ENCODE peak calls at places on chromosomes 12 and 14, in nine cellular contexts. J is heart left ventricle; Z is endodermal cell; U is colonic mucosa; G is Peyer's patch; W is heart right ventricle; M is CD4-positive, alpha-beta memory T cell; P is A673; A is small intestine. C is an unnamed sample.

GRCh38 chr12:53380797-53381738 is 1.1 kb downstream of the SP1 start:
- DNase-seq in U (no peak), G (peak), W (no peak), J (no peak), A (peak), P (no peak), Z (peak), M (no peak), C (no peak)

GRCh38 chr14:78356406-78356805 is 186.2 kb downstream of the NRXN3 start:
- DNase-seq in A (no peak), Z (no peak), J (no peak), M (no peak), U (no peak), W (no peak), P (no peak), G (no peak), C (no peak)

GRCh38 chr12:94710933-94711332 is 60.6 kb upstream of the TMCC3 start:
- DNase-seq in M (no peak), U (peak), W (no peak), J (no peak), A (peak), G (no peak), P (peak), Z (peak), C (no peak)

GRCh38 chr14:78848234-78848820 is 678.2 kb downstream of the NRXN3 start:
- DNase-seq in P (peak), U (peak), Z (peak), G (no peak), J (no peak), W (no peak), A (peak), M (no peak), C (no peak)

GRCh38 chr14:24441904-24442239 is 704 bp downstream of the SDR39U1 start:
- DNase-seq in G (no peak), M (no peak), W (no peak), U (no peak), A (no peak), J (no peak), P (no peak), Z (no peak), C (no peak)

GRCh38 chr12:912466-913235 is 36.8 kb downstream of the RAD52 start:
- DNase-seq in W (no peak), G (no peak), J (no peak), U (no peak), M (no peak), A (no peak), P (no peak), Z (no peak), C (no peak)

GRCh38 chr12:14214495-14214894 is 151.0 kb upstream of the ATF7IP start:
- DNase-seq in G (no peak), J (no peak), Z (no peak), U (no peak), A (no peak), P (no peak), M (no peak), W (peak), C (no peak)

GRCh38 chr12:116133609-116134214 is 143.8 kb downstream of the MED13L start:
- DNase-seq in W (no peak), U (no peak), A (no peak), J (no peak), Z (no peak), M (no peak), G (no peak), P (peak), C (no peak)

GRCh38 chr12:8667280-8667679 is 4.7 kb upstream of the MFAP5 start:
- DNase-seq in P (no peak), U (no peak), A (no peak), W (no peak), Z (no peak), M (no peak), G (no peak), J (no peak), C (no peak)

GRCh38 chr14:69997849-69998248 is 118.6 kb downstream of the SMOC1 start:
- DNase-seq in W (no peak), P (no peak), U (no peak), A (no peak), J (no peak), Z (no peak), G (no peak), M (no peak), C (no peak)

GRCh38 chr12:56103823-56104108 is 593 bp upstream of the PA2G4 start:
- DNase-seq in U (no peak), M (no peak), A (no peak), G (no peak), W (no peak), J (no peak), P (no peak), Z (no peak), C (no peak)

GRCh38 chr12:6295187-6295811 is 15.2 kb upstream of the PLEKHG6 start:
- DNase-seq in A (peak), P (no peak), U (peak), W (peak), J (peak), G (peak), M (no peak), Z (no peak), C (no peak)

GRCh38 chr14:76330411-76331327 is 45.3 kb upstream of the ESRRB start:
- DNase-seq in G (no peak), A (no peak), U (no peak), Z (peak), M (no peak), W (no peak), J (no peak), P (no peak), C (no peak)

GRCh38 chr12:93847517-93848452 is 170.6 kb downstream of the CRADD start:
- DNase-seq in P (no peak), M (no peak), U (no peak), G (no peak), Z (no peak), J (no peak), W (no peak), A (no peak), C (no peak)

GRCh38 chr12:94531196-94531720 is 71.6 kb upstream of the CEP83 start:
- DNase-seq in Z (no peak), G (no peak), W (no peak), P (no peak), J (no peak), U (no peak), A (no peak), M (no peak), C (no peak)

GRCh38 chr12:91654087-91654486 is 471.5 kb upstream of the DCN start:
- DNase-seq in Z (no peak), P (no peak), J (no peak), M (no peak), A (no peak), U (no peak), W (no peak), G (no peak), C (no peak)
- H3K27ac ChIP-seq in Z (no peak), P (no peak), J (no peak), M (no peak), A (no peak), U (no peak), W (no peak), G (no peak), C (no peak)

DNA sequence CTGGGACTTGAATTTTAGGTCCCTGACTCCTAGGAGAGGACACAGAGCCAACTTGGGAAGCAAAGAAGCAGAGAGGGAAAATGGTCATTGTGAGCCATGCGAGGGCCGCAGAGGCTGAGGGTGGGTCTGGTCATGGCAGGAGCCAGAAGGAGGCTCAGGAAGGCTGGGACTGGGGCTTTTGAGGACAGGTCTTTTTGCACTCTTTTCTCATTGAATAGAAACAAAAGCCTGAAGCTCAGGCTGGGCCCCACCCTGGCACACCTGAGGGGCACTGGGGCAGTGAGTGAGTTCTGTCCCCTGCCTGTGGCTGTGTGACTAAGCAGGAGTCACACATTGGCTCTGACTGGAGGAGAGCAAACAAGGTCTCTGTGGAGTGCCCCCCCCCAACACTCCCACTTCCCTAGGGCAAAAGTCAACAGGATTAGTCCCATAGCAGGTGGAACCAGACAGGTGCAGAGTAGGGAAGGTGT is 2.8 kb downstream of the KRT7 start:
- DNase-seq in Z (no peak), G (peak), W (no peak), U (peak), M (no peak), A (peak), P (no peak), J (no peak), C (no peak)
- H3K27ac ChIP-seq in Z (no peak), G (no peak), W (no peak), U (no peak), M (no peak), A (no peak), P (no peak), J (no peak), C (no peak)

GRCh38 chr14:61512508-61512907 is 182.8 kb upstream of the HIF1A start:
- DNase-seq in U (no peak), P (no peak), J (no peak), Z (no peak), A (no peak), W (no peak), G (no peak), M (no peak), C (no peak)

GRCh38 chr14:61510736-61511557 is 184.4 kb upstream of the HIF1A start:
- DNase-seq in M (no peak), G (peak), Z (no peak), J (no peak), P (no peak), U (peak), A (peak), W (no peak), C (no peak)

GRCh38 chr14:61514006-61514830 is 181.1 kb upstream of the HIF1A start:
- DNase-seq in W (no peak), M (no peak), A (no peak), U (no peak), Z (peak), J (no peak), G (no peak), P (no peak), C (no peak)

GRCh38 chr14:61511558-61511924 is 183.8 kb upstream of the HIF1A start:
- DNase-seq in G (no peak), M (peak), P (no peak), J (no peak), Z (peak), A (no peak), U (no peak), W (no peak), C (no peak)

DNA sequence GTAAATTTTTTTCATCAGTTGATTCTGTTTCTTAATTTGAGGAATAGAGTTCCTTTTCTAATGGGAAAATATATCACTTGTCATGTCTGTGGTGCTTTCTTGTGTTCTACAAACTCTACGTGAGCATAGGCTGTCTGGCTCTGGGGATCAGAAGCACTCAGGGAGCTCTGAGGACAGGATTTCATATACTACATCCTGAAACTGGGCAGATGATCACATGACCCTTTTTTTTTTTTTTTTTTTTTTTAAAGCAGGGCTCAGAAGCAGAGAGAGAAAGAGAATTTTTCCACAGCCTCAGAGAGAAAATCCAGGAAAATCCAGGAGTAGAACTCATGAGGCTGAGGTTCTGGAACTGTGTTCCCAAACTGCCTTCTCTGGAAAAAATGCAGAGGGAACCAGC is 183.3 kb upstream of the HIF1A start:
- DNase-seq in J (no peak), U (no peak), P (no peak), G (no peak), M (no peak), W (no peak), Z (no peak), A (no peak), C (no peak)
- H3K27ac ChIP-seq in J (peak), U (peak), P (no peak), G (peak), M (peak), W (no peak), Z (no peak), A (no peak), C (peak)

GRCh38 chr14:53807580-53807979 is 149.0 kb downstream of the BMP4 start:
- DNase-seq in M (no peak), J (peak), A (no peak), G (no peak), P (no peak), W (peak), U (no peak), Z (no peak), C (peak)

GRCh38 chr14:53807108-53807507 is 149.5 kb downstream of the BMP4 start:
- DNase-seq in A (no peak), G (no peak), J (no peak), Z (no peak), P (no peak), M (no peak), W (no peak), U (no peak), C (no peak)

GRCh38 chr14:53810221-53810620 is 146.4 kb downstream of the BMP4 start:
- DNase-seq in M (no peak), G (no peak), U (no peak), P (no peak), A (no peak), Z (no peak), W (no peak), J (no peak), C (no peak)

GRCh38 chr14:53808042-53808441 is 148.6 kb downstream of the BMP4 start:
- DNase-seq in P (no peak), M (no peak), Z (no peak), U (no peak), G (no peak), A (no peak), W (no peak), J (no peak), C (no peak)
- H3K27ac ChIP-seq in P (no peak), M (no peak), Z (no peak), U (no peak), G (no peak), A (no peak), W (no peak), J (no peak), C (no peak)

GRCh38 chr12:105294164-105294563 is 36.3 kb upstream of the C12orf75 start:
- DNase-seq in P (no peak), A (no peak), W (no peak), U (no peak), M (no peak), G (no peak), Z (no peak), J (no peak), C (no peak)
- H3K27ac ChIP-seq in P (no peak), A (no peak), W (no peak), U (no peak), M (no peak), G (no peak), Z (no peak), J (no peak), C (no peak)

C was measured in uterus.